ENCODE peak calls at places on chromosomes 5 and 9, in nine cellular contexts. One of them, this sample, is unnamed.

GRCh38 chr9:128249914-128250838 is 25.6 kb downstream of the GOLGA2 start:
- DNase-seq in left cardiac atrium: peak
- DNase-seq in T follicular helper cell: peak
- DNase-seq in AG08395: peak
- DNase-seq in AG09319: no peak
- DNase-seq in AG20443: peak
- DNase-seq in stimulated activated CD4-positive, alpha-beta T cell treated with anti-CD3 and anti-CD28 coated beads, TNF-alpha, amount 100 ng/mL, for 24 hours: peak
- DNase-seq in A172: peak
- DNase-seq in SJCRH30: peak
- DNase-seq in this sample: peak

GRCh38 chr5:91652678-91653077 is 269.6 kb upstream of the ARRDC3 start:
- DNase-seq in AG20443: no peak
- DNase-seq in T follicular helper cell: no peak
- DNase-seq in AG09319: no peak
- DNase-seq in stimulated activated CD4-positive, alpha-beta T cell treated with anti-CD3 and anti-CD28 coated beads, TNF-alpha, amount 100 ng/mL, for 24 hours: no peak
- DNase-seq in SJCRH30: no peak
- DNase-seq in left cardiac atrium: no peak
- DNase-seq in AG08395: no peak
- DNase-seq in A172: no peak
- DNase-seq in this sample: no peak

GRCh38 chr9:111658943-111659342 is 2.5 kb upstream of the GNG10 start:
- DNase-seq in AG08395: no peak
- DNase-seq in left cardiac atrium: no peak
- DNase-seq in AG09319: no peak
- DNase-seq in A172: no peak
- DNase-seq in SJCRH30: no peak
- DNase-seq in stimulated activated CD4-positive, alpha-beta T cell treated with anti-CD3 and anti-CD28 coated beads, TNF-alpha, amount 100 ng/mL, for 24 hours: no peak
- DNase-seq in T follicular helper cell: no peak
- DNase-seq in AG20443: no peak
- DNase-seq in this sample: no peak

GRCh38 chr5:138870611-138871010 is 4.5 kb downstream of the LRRTM2 start:
- DNase-seq in SJCRH30: no peak
- DNase-seq in AG20443: no peak
- DNase-seq in AG08395: no peak
- DNase-seq in stimulated activated CD4-positive, alpha-beta T cell treated with anti-CD3 and anti-CD28 coated beads, TNF-alpha, amount 100 ng/mL, for 24 hours: no peak
- DNase-seq in T follicular helper cell: no peak
- DNase-seq in left cardiac atrium: no peak
- DNase-seq in AG09319: no peak
- DNase-seq in A172: no peak
- DNase-seq in this sample: no peak

GRCh38 chr5:454936-455335 is 12.0 kb downstream of the EXOC3 start:
- DNase-seq in AG09319: no peak
- DNase-seq in left cardiac atrium: peak
- DNase-seq in SJCRH30: no peak
- DNase-seq in T follicular helper cell: no peak
- DNase-seq in AG08395: no peak
- DNase-seq in stimulated activated CD4-positive, alpha-beta T cell treated with anti-CD3 and anti-CD28 coated beads, TNF-alpha, amount 100 ng/mL, for 24 hours: no peak
- DNase-seq in A172: no peak
- DNase-seq in AG20443: no peak
- DNase-seq in this sample: no peak

GRCh38 chr9:122572456-122572855 is 10.7 kb downstream of the OR1L8 start:
- DNase-seq in T follicular helper cell: no peak
- DNase-seq in AG20443: peak
- DNase-seq in AG08395: peak
- DNase-seq in left cardiac atrium: no peak
- DNase-seq in AG09319: no peak
- DNase-seq in SJCRH30: no peak
- DNase-seq in stimulated activated CD4-positive, alpha-beta T cell treated with anti-CD3 and anti-CD28 coated beads, TNF-alpha, amount 100 ng/mL, for 24 hours: no peak
- DNase-seq in A172: no peak
- DNase-seq in this sample: no peak

GRCh38 chr5:150119421-150120061 is 33.2 kb upstream of the CSF1R start:
- DNase-seq in AG08395: no peak
- DNase-seq in stimulated activated CD4-positive, alpha-beta T cell treated with anti-CD3 and anti-CD28 coated beads, TNF-alpha, amount 100 ng/mL, for 24 hours: no peak
- DNase-seq in left cardiac atrium: no peak
- DNase-seq in T follicular helper cell: no peak
- DNase-seq in SJCRH30: no peak
- DNase-seq in A172: no peak
- DNase-seq in AG09319: no peak
- DNase-seq in AG20443: no peak
- DNase-seq in this sample: no peak

GRCh38 chr9:89138463-89139390 is 39.9 kb downstream of the SHC3 start:
- DNase-seq in left cardiac atrium: no peak
- DNase-seq in T follicular helper cell: no peak
- DNase-seq in AG08395: no peak
- DNase-seq in AG09319: peak
- DNase-seq in AG20443: peak
- DNase-seq in SJCRH30: no peak
- DNase-seq in stimulated activated CD4-positive, alpha-beta T cell treated with anti-CD3 and anti-CD28 coated beads, TNF-alpha, amount 100 ng/mL, for 24 hours: no peak
- DNase-seq in A172: peak
- DNase-seq in this sample: no peak

GRCh38 chr9:133992780-133993634 is 883 bp upstream of the VAV2 start:
- DNase-seq in A172: peak
- DNase-seq in stimulated activated CD4-positive, alpha-beta T cell treated with anti-CD3 and anti-CD28 coated beads, TNF-alpha, amount 100 ng/mL, for 24 hours: peak
- DNase-seq in AG20443: peak
- DNase-seq in left cardiac atrium: peak
- DNase-seq in AG09319: peak
- DNase-seq in T follicular helper cell: peak
- DNase-seq in AG08395: peak
- DNase-seq in SJCRH30: peak
- DNase-seq in this sample: peak

GRCh38 chr5:147509041-147509709 is 693 bp downstream of the DPYSL3 start:
- DNase-seq in A172: no peak
- DNase-seq in left cardiac atrium: peak
- DNase-seq in SJCRH30: peak
- DNase-seq in AG08395: peak
- DNase-seq in AG20443: peak
- DNase-seq in AG09319: no peak
- DNase-seq in T follicular helper cell: no peak
- DNase-seq in stimulated activated CD4-positive, alpha-beta T cell treated with anti-CD3 and anti-CD28 coated beads, TNF-alpha, amount 100 ng/mL, for 24 hours: no peak
- DNase-seq in this sample: no peak

GRCh38 chr9:134869554-134870310 is 10.9 kb upstream of the FCN2 start:
- DNase-seq in T follicular helper cell: no peak
- DNase-seq in A172: no peak
- DNase-seq in AG20443: no peak
- DNase-seq in SJCRH30: no peak
- DNase-seq in left cardiac atrium: no peak
- DNase-seq in stimulated activated CD4-positive, alpha-beta T cell treated with anti-CD3 and anti-CD28 coated beads, TNF-alpha, amount 100 ng/mL, for 24 hours: no peak
- DNase-seq in AG09319: no peak
- DNase-seq in AG08395: no peak
- DNase-seq in this sample: no peak

GRCh38 chr5:57986746-57987145 is 473.1 kb downstream of the PLK2 start:
- DNase-seq in A172: peak
- DNase-seq in AG08395: peak
- DNase-seq in AG20443: peak
- DNase-seq in left cardiac atrium: peak
- DNase-seq in T follicular helper cell: no peak
- DNase-seq in stimulated activated CD4-positive, alpha-beta T cell treated with anti-CD3 and anti-CD28 coated beads, TNF-alpha, amount 100 ng/mL, for 24 hours: no peak
- DNase-seq in AG09319: peak
- DNase-seq in SJCRH30: no peak
- DNase-seq in this sample: no peak

GRCh38 chr9:129717991-129718390 is 34.9 kb downstream of the PTGES start:
- DNase-seq in T follicular helper cell: no peak
- DNase-seq in left cardiac atrium: no peak
- DNase-seq in A172: no peak
- DNase-seq in SJCRH30: no peak
- DNase-seq in AG20443: no peak
- DNase-seq in AG09319: no peak
- DNase-seq in AG08395: no peak
- DNase-seq in stimulated activated CD4-positive, alpha-beta T cell treated with anti-CD3 and anti-CD28 coated beads, TNF-alpha, amount 100 ng/mL, for 24 hours: no peak
- DNase-seq in this sample: no peak

GRCh38 chr9:70143394-70144130 is 99.9 kb downstream of the MAMDC2 start:
- DNase-seq in stimulated activated CD4-positive, alpha-beta T cell treated with anti-CD3 and anti-CD28 coated beads, TNF-alpha, amount 100 ng/mL, for 24 hours: no peak
- DNase-seq in T follicular helper cell: no peak
- DNase-seq in left cardiac atrium: no peak
- DNase-seq in SJCRH30: no peak
- DNase-seq in AG08395: no peak
- DNase-seq in AG09319: no peak
- DNase-seq in AG20443: no peak
- DNase-seq in A172: no peak
- DNase-seq in this sample: no peak

GRCh38 chr9:75683591-75683990 is 206.9 kb upstream of the PCSK5 start:
- DNase-seq in AG20443: no peak
- DNase-seq in T follicular helper cell: no peak
- DNase-seq in AG09319: no peak
- DNase-seq in A172: no peak
- DNase-seq in SJCRH30: no peak
- DNase-seq in AG08395: no peak
- DNase-seq in stimulated activated CD4-positive, alpha-beta T cell treated with anti-CD3 and anti-CD28 coated beads, TNF-alpha, amount 100 ng/mL, for 24 hours: no peak
- DNase-seq in left cardiac atrium: no peak
- DNase-seq in this sample: no peak

GRCh38 chr5:39340486-39340885 is 23.8 kb downstream of the C9 start:
- DNase-seq in AG08395: no peak
- DNase-seq in stimulated activated CD4-positive, alpha-beta T cell treated with anti-CD3 and anti-CD28 coated beads, TNF-alpha, amount 100 ng/mL, for 24 hours: no peak
- DNase-seq in AG20443: peak
- DNase-seq in A172: no peak
- DNase-seq in AG09319: no peak
- DNase-seq in T follicular helper cell: no peak
- DNase-seq in SJCRH30: no peak
- DNase-seq in left cardiac atrium: no peak
- DNase-seq in this sample: no peak

GRCh38 chr5:7787770-7788169 is 63.2 kb downstream of the CFAP90 start:
- DNase-seq in AG09319: no peak
- DNase-seq in AG08395: no peak
- DNase-seq in AG20443: no peak
- DNase-seq in T follicular helper cell: no peak
- DNase-seq in left cardiac atrium: no peak
- DNase-seq in SJCRH30: no peak
- DNase-seq in A172: no peak
- DNase-seq in stimulated activated CD4-positive, alpha-beta T cell treated with anti-CD3 and anti-CD28 coated beads, TNF-alpha, amount 100 ng/mL, for 24 hours: no peak
- DNase-seq in this sample: no peak

GRCh38 chr5:59767753-59768159 is 125.8 kb downstream of the PDE4D start:
- DNase-seq in AG20443: no peak
- DNase-seq in left cardiac atrium: no peak
- DNase-seq in SJCRH30: no peak
- DNase-seq in AG09319: no peak
- DNase-seq in stimulated activated CD4-positive, alpha-beta T cell treated with anti-CD3 and anti-CD28 coated beads, TNF-alpha, amount 100 ng/mL, for 24 hours: no peak
- DNase-seq in T follicular helper cell: no peak
- DNase-seq in AG08395: no peak
- DNase-seq in A172: no peak
- DNase-seq in this sample: no peak

GRCh38 chr5:53792338-53792737 is 231.9 kb downstream of the NDUFS4 start:
- DNase-seq in left cardiac atrium: no peak
- DNase-seq in AG20443: no peak
- DNase-seq in AG09319: no peak
- DNase-seq in AG08395: no peak
- DNase-seq in stimulated activated CD4-positive, alpha-beta T cell treated with anti-CD3 and anti-CD28 coated beads, TNF-alpha, amount 100 ng/mL, for 24 hours: no peak
- DNase-seq in A172: no peak
- DNase-seq in SJCRH30: peak
- DNase-seq in T follicular helper cell: no peak
- DNase-seq in this sample: no peak

GRCh38 chr5:9784231-9784630 is 154.1 kb upstream of the TAS2R1 start:
- DNase-seq in SJCRH30: no peak
- DNase-seq in A172: no peak
- DNase-seq in stimulated activated CD4-positive, alpha-beta T cell treated with anti-CD3 and anti-CD28 coated beads, TNF-alpha, amount 100 ng/mL, for 24 hours: no peak
- DNase-seq in T follicular helper cell: no peak
- DNase-seq in AG20443: no peak
- DNase-seq in AG08395: no peak
- DNase-seq in AG09319: no peak
- DNase-seq in left cardiac atrium: no peak
- DNase-seq in this sample: no peak

GRCh38 chr5:59760798-59761348 is 132.7 kb downstream of the PDE4D start:
- DNase-seq in AG09319: no peak
- DNase-seq in SJCRH30: no peak
- DNase-seq in AG08395: no peak
- DNase-seq in stimulated activated CD4-positive, alpha-beta T cell treated with anti-CD3 and anti-CD28 coated beads, TNF-alpha, amount 100 ng/mL, for 24 hours: no peak
- DNase-seq in left cardiac atrium: no peak
- DNase-seq in T follicular helper cell: no peak
- DNase-seq in A172: peak
- DNase-seq in AG20443: no peak
- DNase-seq in this sample: no peak

GRCh38 chr9:134575817-134576176 is 65.8 kb upstream of the COL5A1 start:
- DNase-seq in left cardiac atrium: no peak
- DNase-seq in A172: no peak
- DNase-seq in stimulated activated CD4-positive, alpha-beta T cell treated with anti-CD3 and anti-CD28 coated beads, TNF-alpha, amount 100 ng/mL, for 24 hours: no peak
- DNase-seq in AG08395: no peak
- DNase-seq in AG20443: no peak
- DNase-seq in AG09319: no peak
- DNase-seq in T follicular helper cell: no peak
- DNase-seq in SJCRH30: no peak
- DNase-seq in this sample: no peak

GRCh38 chr5:78803386-78803785 is 154.8 kb upstream of the LHFPL2 start:
- DNase-seq in SJCRH30: no peak
- DNase-seq in AG09319: no peak
- DNase-seq in T follicular helper cell: no peak
- DNase-seq in stimulated activated CD4-positive, alpha-beta T cell treated with anti-CD3 and anti-CD28 coated beads, TNF-alpha, amount 100 ng/mL, for 24 hours: no peak
- DNase-seq in left cardiac atrium: peak
- DNase-seq in A172: no peak
- DNase-seq in AG08395: peak
- DNase-seq in AG20443: peak
- DNase-seq in this sample: no peak

GRCh38 chr5:58752030-58752429 is 169.2 kb downstream of the RAB3C start:
- DNase-seq in SJCRH30: no peak
- DNase-seq in A172: no peak
- DNase-seq in left cardiac atrium: no peak
- DNase-seq in stimulated activated CD4-positive, alpha-beta T cell treated with anti-CD3 and anti-CD28 coated beads, TNF-alpha, amount 100 ng/mL, for 24 hours: no peak
- DNase-seq in AG20443: no peak
- DNase-seq in T follicular helper cell: no peak
- DNase-seq in AG09319: no peak
- DNase-seq in AG08395: no peak
- DNase-seq in this sample: no peak

GRCh38 chr5:75510417-75510835 is 1.0 kb downstream of the CERT1 start:
- DNase-seq in AG20443: no peak
- DNase-seq in stimulated activated CD4-positive, alpha-beta T cell treated with anti-CD3 and anti-CD28 coated beads, TNF-alpha, amount 100 ng/mL, for 24 hours: no peak
- DNase-seq in A172: no peak
- DNase-seq in left cardiac atrium: peak
- DNase-seq in SJCRH30: no peak
- DNase-seq in AG08395: peak
- DNase-seq in AG09319: no peak
- DNase-seq in T follicular helper cell: no peak
- DNase-seq in this sample: no peak

GRCh38 chr9:91654527-91654926 is 230.9 kb upstream of the NFIL3 start:
- DNase-seq in SJCRH30: no peak
- DNase-seq in AG08395: no peak
- DNase-seq in left cardiac atrium: no peak
- DNase-seq in T follicular helper cell: no peak
- DNase-seq in AG09319: no peak
- DNase-seq in stimulated activated CD4-positive, alpha-beta T cell treated with anti-CD3 and anti-CD28 coated beads, TNF-alpha, amount 100 ng/mL, for 24 hours: no peak
- DNase-seq in A172: no peak
- DNase-seq in AG20443: no peak
- DNase-seq in this sample: no peak

GRCh38 chr9:84932915-84933527 is 263.5 kb downstream of the NTRK2 start:
- DNase-seq in left cardiac atrium: no peak
- DNase-seq in stimulated activated CD4-positive, alpha-beta T cell treated with anti-CD3 and anti-CD28 coated beads, TNF-alpha, amount 100 ng/mL, for 24 hours: no peak
- DNase-seq in A172: no peak
- DNase-seq in T follicular helper cell: no peak
- DNase-seq in AG09319: no peak
- DNase-seq in SJCRH30: no peak
- DNase-seq in AG20443: no peak
- DNase-seq in AG08395: no peak
- DNase-seq in this sample: no peak

GRCh38 chr9:22331533-22331932 is 115.1 kb upstream of the DMRTA1 start:
- DNase-seq in AG08395: no peak
- DNase-seq in T follicular helper cell: no peak
- DNase-seq in A172: no peak
- DNase-seq in left cardiac atrium: no peak
- DNase-seq in AG09319: no peak
- DNase-seq in stimulated activated CD4-positive, alpha-beta T cell treated with anti-CD3 and anti-CD28 coated beads, TNF-alpha, amount 100 ng/mL, for 24 hours: no peak
- DNase-seq in AG20443: no peak
- DNase-seq in SJCRH30: no peak
- DNase-seq in this sample: no peak

GRCh38 chr5:69295088-69295754 is 37.4 kb downstream of the CCDC125 start:
- DNase-seq in AG20443: no peak
- DNase-seq in AG08395: no peak
- DNase-seq in AG09319: no peak
- DNase-seq in T follicular helper cell: no peak
- DNase-seq in SJCRH30: no peak
- DNase-seq in stimulated activated CD4-positive, alpha-beta T cell treated with anti-CD3 and anti-CD28 coated beads, TNF-alpha, amount 100 ng/mL, for 24 hours: no peak
- DNase-seq in A172: peak
- DNase-seq in left cardiac atrium: no peak
- DNase-seq in this sample: no peak

GRCh38 chr5:57989378-57989777 is 470.5 kb downstream of the PLK2 start:
- DNase-seq in AG09319: no peak
- DNase-seq in stimulated activated CD4-positive, alpha-beta T cell treated with anti-CD3 and anti-CD28 coated beads, TNF-alpha, amount 100 ng/mL, for 24 hours: no peak
- DNase-seq in AG08395: no peak
- DNase-seq in AG20443: no peak
- DNase-seq in left cardiac atrium: no peak
- DNase-seq in SJCRH30: no peak
- DNase-seq in T follicular helper cell: no peak
- DNase-seq in A172: peak
- DNase-seq in this sample: no peak

GRCh38 chr5:139306197-139306596 is 12.7 kb downstream of the MATR3 start:
- DNase-seq in AG08395: no peak
- DNase-seq in SJCRH30: no peak
- DNase-seq in A172: no peak
- DNase-seq in stimulated activated CD4-positive, alpha-beta T cell treated with anti-CD3 and anti-CD28 coated beads, TNF-alpha, amount 100 ng/mL, for 24 hours: no peak
- DNase-seq in AG20443: no peak
- DNase-seq in AG09319: no peak
- DNase-seq in left cardiac atrium: no peak
- DNase-seq in T follicular helper cell: no peak
- DNase-seq in this sample: no peak